ENCODE peak calls at places on chromosomes 11 and 22, in four cellular contexts. One of them, this sample, is unnamed.

GRCh38 chr22:29456211-29456671 is 17.9 kb downstream of the RFPL1 start:
- DNase-seq in stimulated activated CD4-positive, alpha-beta T cell treated with anti-CD3 and anti-CD28 coated beads, Interleukin-15, amount 100 ng/mL, for 24 hours: no peak
- DNase-seq in astrocyte of the spinal cord: peak
- DNase-seq in H9: no peak
- DNase-seq in this sample: no peak

GRCh38 chr11:44556735-44557409 is 8.6 kb upstream of the CD82 start:
- DNase-seq in stimulated activated CD4-positive, alpha-beta T cell treated with anti-CD3 and anti-CD28 coated beads, Interleukin-15, amount 100 ng/mL, for 24 hours: peak
- DNase-seq in astrocyte of the spinal cord: peak
- DNase-seq in H9: peak
- DNase-seq in this sample: peak

GRCh38 chr11:16000065-16000464 is 356.3 kb downstream of the SOX6 start:
- DNase-seq in H9: no peak
- DNase-seq in astrocyte of the spinal cord: peak
- DNase-seq in stimulated activated CD4-positive, alpha-beta T cell treated with anti-CD3 and anti-CD28 coated beads, Interleukin-15, amount 100 ng/mL, for 24 hours: no peak
- DNase-seq in this sample: no peak

GRCh38 chr11:130042093-130042591 is 27.6 kb upstream of the APLP2 start:
- DNase-seq in H9: no peak
- DNase-seq in astrocyte of the spinal cord: peak
- DNase-seq in stimulated activated CD4-positive, alpha-beta T cell treated with anti-CD3 and anti-CD28 coated beads, Interleukin-15, amount 100 ng/mL, for 24 hours: no peak
- DNase-seq in this sample: no peak

GRCh38 chr22:38177926-38178604 is 3.6 kb downstream of the PLA2G6 start:
- DNase-seq in stimulated activated CD4-positive, alpha-beta T cell treated with anti-CD3 and anti-CD28 coated beads, Interleukin-15, amount 100 ng/mL, for 24 hours: no peak
- DNase-seq in H9: no peak
- DNase-seq in astrocyte of the spinal cord: peak
- DNase-seq in this sample: peak

GRCh38 chr11:28472904-28473303 is 364.7 kb downstream of the METTL15 start:
- DNase-seq in astrocyte of the spinal cord: no peak
- DNase-seq in H9: no peak
- DNase-seq in stimulated activated CD4-positive, alpha-beta T cell treated with anti-CD3 and anti-CD28 coated beads, Interleukin-15, amount 100 ng/mL, for 24 hours: no peak
- DNase-seq in this sample: no peak

GRCh38 chr11:64826578-64827450 is 16.5 kb upstream of the MEN1 start:
- DNase-seq in stimulated activated CD4-positive, alpha-beta T cell treated with anti-CD3 and anti-CD28 coated beads, Interleukin-15, amount 100 ng/mL, for 24 hours: no peak
- DNase-seq in H9: peak
- DNase-seq in astrocyte of the spinal cord: no peak
- DNase-seq in this sample: no peak

GRCh38 chr11:1549355-1550330 is 22.4 kb downstream of the DUSP8 start:
- DNase-seq in H9: no peak
- DNase-seq in stimulated activated CD4-positive, alpha-beta T cell treated with anti-CD3 and anti-CD28 coated beads, Interleukin-15, amount 100 ng/mL, for 24 hours: no peak
- DNase-seq in astrocyte of the spinal cord: no peak
- DNase-seq in this sample: no peak

GRCh38 chr11:75450236-75450635 is 17.2 kb upstream of the KLHL35 start:
- DNase-seq in astrocyte of the spinal cord: no peak
- DNase-seq in stimulated activated CD4-positive, alpha-beta T cell treated with anti-CD3 and anti-CD28 coated beads, Interleukin-15, amount 100 ng/mL, for 24 hours: no peak
- DNase-seq in H9: no peak
- DNase-seq in this sample: no peak

GRCh38 chr11:19793356-19793755 is 80.7 kb downstream of the NAV2 start:
- DNase-seq in astrocyte of the spinal cord: no peak
- DNase-seq in H9: no peak
- DNase-seq in stimulated activated CD4-positive, alpha-beta T cell treated with anti-CD3 and anti-CD28 coated beads, Interleukin-15, amount 100 ng/mL, for 24 hours: no peak
- DNase-seq in this sample: peak

GRCh38 chr11:134949121-134949591 is 537.1 kb upstream of the B3GAT1 start:
- DNase-seq in H9: no peak
- DNase-seq in stimulated activated CD4-positive, alpha-beta T cell treated with anti-CD3 and anti-CD28 coated beads, Interleukin-15, amount 100 ng/mL, for 24 hours: no peak
- DNase-seq in astrocyte of the spinal cord: peak
- DNase-seq in this sample: no peak

GRCh38 chr11:35418847-35419712 is at the start of gene SLC1A2:
- DNase-seq in stimulated activated CD4-positive, alpha-beta T cell treated with anti-CD3 and anti-CD28 coated beads, Interleukin-15, amount 100 ng/mL, for 24 hours: peak
- DNase-seq in astrocyte of the spinal cord: peak
- DNase-seq in H9: peak
- DNase-seq in this sample: no peak

GRCh38 chr11:128302425-128303186 is 284.8 kb downstream of the ETS1 start:
- DNase-seq in astrocyte of the spinal cord: no peak
- DNase-seq in stimulated activated CD4-positive, alpha-beta T cell treated with anti-CD3 and anti-CD28 coated beads, Interleukin-15, amount 100 ng/mL, for 24 hours: peak
- DNase-seq in H9: no peak
- DNase-seq in this sample: peak

GRCh38 chr11:130913268-130913667 is 3.0 kb downstream of the SNX19 start:
- DNase-seq in stimulated activated CD4-positive, alpha-beta T cell treated with anti-CD3 and anti-CD28 coated beads, Interleukin-15, amount 100 ng/mL, for 24 hours: no peak
- DNase-seq in H9: no peak
- DNase-seq in astrocyte of the spinal cord: no peak
- DNase-seq in this sample: no peak

GRCh38 chr11:45056529-45056928 is 89.9 kb upstream of the PRDM11 start:
- DNase-seq in H9: no peak
- DNase-seq in astrocyte of the spinal cord: no peak
- DNase-seq in stimulated activated CD4-positive, alpha-beta T cell treated with anti-CD3 and anti-CD28 coated beads, Interleukin-15, amount 100 ng/mL, for 24 hours: no peak
- DNase-seq in this sample: no peak

GRCh38 chr11:19769820-19770219 is 57.2 kb downstream of the NAV2 start:
- DNase-seq in astrocyte of the spinal cord: peak
- DNase-seq in H9: no peak
- DNase-seq in stimulated activated CD4-positive, alpha-beta T cell treated with anti-CD3 and anti-CD28 coated beads, Interleukin-15, amount 100 ng/mL, for 24 hours: no peak
- DNase-seq in this sample: no peak

GRCh38 chr11:5007561-5007960 is 12.9 kb downstream of the OR51L1 start:
- DNase-seq in astrocyte of the spinal cord: no peak
- DNase-seq in H9: no peak
- DNase-seq in stimulated activated CD4-positive, alpha-beta T cell treated with anti-CD3 and anti-CD28 coated beads, Interleukin-15, amount 100 ng/mL, for 24 hours: no peak
- DNase-seq in this sample: no peak

GRCh38 chr11:7538466-7539454 is 25.0 kb downstream of the PPFIBP2 start:
- DNase-seq in astrocyte of the spinal cord: no peak
- DNase-seq in stimulated activated CD4-positive, alpha-beta T cell treated with anti-CD3 and anti-CD28 coated beads, Interleukin-15, amount 100 ng/mL, for 24 hours: no peak
- DNase-seq in H9: no peak
- DNase-seq in this sample: peak

This sample was measured in small intestine.